ENCODE peak calls at places on chromosome 5, in four cellular contexts. Y is esophagus squamous epithelium, S is body of pancreas, K is ovary. W is an unnamed sample. For H3K4me1, the result is how much of the 10 kb centered on the place peaks cover.

GRCh38 chr5:104353371-104353770 is 790.8 kb upstream of the NUDT12 start:
- DNase-seq in S (no peak), K (no peak), Y (no peak), W (no peak)

GRCh38 chr5:40694433-40694832 is 14.7 kb downstream of the PTGER4 start:
- DNase-seq in Y (no peak), K (no peak), S (no peak), W (no peak)

GRCh38 chr5:52997424-52997823 is 8.3 kb downstream of the ITGA2 start:
- DNase-seq in S (no peak), Y (no peak), K (no peak), W (no peak)

GRCh38 chr5:171474106-171474878 is 54.8 kb downstream of the FGF18 start:
- DNase-seq in S (no peak), K (no peak), Y (no peak), W (no peak)

GRCh38 chr5:28450997-28451396 is 1412.6 kb upstream of the CDH9 start:
- DNase-seq in K (no peak), Y (no peak), S (no peak), W (no peak)

GRCh38 chr5:41346609-41347008 is 133.3 kb upstream of the C6 start:
- DNase-seq in S (no peak), Y (no peak), K (no peak), W (no peak)

GRCh38 chr5:172901012-172901780 is 58.0 kb upstream of the RPL26L1 start:
- DNase-seq in Y (no peak), S (peak), K (peak), W (peak)

GRCh38 chr5:20570486-20570885 is 582.5 kb upstream of the CDH18 start:
- DNase-seq in S (no peak), Y (no peak), K (no peak), W (no peak)

GRCh38 chr5:120405291-120405864 is 58.7 kb upstream of the PRR16 start:
- DNase-seq in S (no peak), K (no peak), Y (no peak), W (no peak)

GRCh38 chr5:108818613-108819272 is 71.0 kb downstream of the FER start:
- DNase-seq in S (no peak), Y (no peak), K (no peak), W (no peak)

GRCh38 chr5:43209060-43209459 is 17.0 kb downstream of the NIM1K start:
- DNase-seq in Y (no peak), S (no peak), K (no peak), W (no peak)

GRCh38 chr5:57532513-57533497 is 50.2 kb upstream of the ACTBL2 start:
- DNase-seq in K (no peak), S (no peak), Y (no peak), W (no peak)

GRCh38 chr5:9069650-9070049 is 476.2 kb downstream of the SEMA5A start:
- DNase-seq in K (no peak), Y (no peak), S (no peak), W (no peak)

GRCh38 chr5:16736158-16736994 is 119.6 kb upstream of the RETREG1 start:
- DNase-seq in S (peak), K (no peak), Y (no peak), W (peak)

GRCh38 chr5:120586646-120587045 is 122.5 kb downstream of the PRR16 start:
- DNase-seq in S (no peak), Y (no peak), K (no peak), W (no peak)

GRCh38 chr5:136191304-136192014 is 1.5 kb downstream of the SMIM32 start:
- DNase-seq in S (no peak), Y (no peak), K (no peak), W (no peak)

GRCh38 chr5:136192015-136192525 is 892 bp downstream of the SMIM32 start:
- DNase-seq in S (no peak), Y (no peak), K (no peak), W (peak)

GRCh38 chr5:136194611-136195010 is 1.6 kb upstream of the SMIM32 start:
- DNase-seq in Y (no peak), K (no peak), S (no peak), W (no peak)

GRCh38 chr5:136192526-136193395 is at the start of gene SMIM32:
- DNase-seq in Y (no peak), K (no peak), S (no peak), W (peak)

GRCh38 chr5:136193396-136193935 is 504 bp upstream of the SMIM32 start:
- DNase-seq in S (no peak), K (no peak), Y (no peak), W (no peak)
- H3K4me3 ChIP-seq in S (no peak), K (no peak), Y (peak), W (no peak)

GRCh38 chr5:80150731-80151130 is 105.1 kb downstream of the SERINC5 start:
- DNase-seq in Y (no peak), K (no peak), S (no peak), W (no peak)
- H3K4me1 ChIP-seq in Y (under half), K (under half), S (under half), W (under half)

GRCh38 chr5:143413964-143414669 is 10.6 kb upstream of the NR3C1 start:
- DNase-seq in Y (no peak), K (no peak), S (no peak), W (no peak)

GRCh38 chr5:143418140-143418866 is 14.8 kb upstream of the NR3C1 start:
- DNase-seq in K (no peak), Y (no peak), S (no peak), W (no peak)

GRCh38 chr5:143416411-143416810 is 12.9 kb upstream of the NR3C1 start:
- DNase-seq in Y (no peak), K (no peak), S (no peak), W (no peak)

GRCh38 chr5:143412656-143413342 is 9.3 kb upstream of the NR3C1 start:
- DNase-seq in S (no peak), K (no peak), Y (no peak), W (no peak)

DNA sequence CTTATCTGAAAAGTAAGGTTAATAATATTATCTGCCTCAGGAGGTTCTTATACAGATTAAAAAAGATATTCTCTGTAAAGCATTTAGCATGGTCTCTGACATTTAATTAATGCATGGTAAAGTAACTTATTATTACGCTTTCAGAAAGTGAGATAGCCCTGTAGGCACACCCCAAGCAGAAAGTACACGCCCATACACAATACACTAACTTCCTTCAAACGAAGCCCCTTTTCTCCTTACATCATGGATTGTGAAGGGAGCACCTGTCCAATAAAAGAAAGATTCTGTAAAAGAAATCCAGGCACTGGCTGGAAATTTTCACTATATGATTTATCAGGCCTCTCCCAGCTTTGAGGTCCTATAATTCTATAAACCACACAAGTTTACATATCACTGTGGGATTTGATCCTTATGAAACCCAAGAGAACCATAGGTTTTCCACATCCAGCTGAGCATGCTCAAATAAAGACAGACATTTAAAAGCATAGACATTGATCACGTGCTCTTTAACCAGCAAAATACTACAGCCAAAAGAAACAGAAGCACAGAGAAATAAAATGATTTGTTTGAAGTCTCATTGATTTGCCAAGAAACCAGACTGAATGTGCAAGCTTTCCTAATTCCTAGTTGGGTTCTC is 14.1 kb upstream of the NR3C1 start:
- DNase-seq in S (no peak), Y (no peak), K (no peak), W (no peak)
- H3K4me3 ChIP-seq in S (no peak), Y (no peak), K (no peak), W (no peak)

DNA sequence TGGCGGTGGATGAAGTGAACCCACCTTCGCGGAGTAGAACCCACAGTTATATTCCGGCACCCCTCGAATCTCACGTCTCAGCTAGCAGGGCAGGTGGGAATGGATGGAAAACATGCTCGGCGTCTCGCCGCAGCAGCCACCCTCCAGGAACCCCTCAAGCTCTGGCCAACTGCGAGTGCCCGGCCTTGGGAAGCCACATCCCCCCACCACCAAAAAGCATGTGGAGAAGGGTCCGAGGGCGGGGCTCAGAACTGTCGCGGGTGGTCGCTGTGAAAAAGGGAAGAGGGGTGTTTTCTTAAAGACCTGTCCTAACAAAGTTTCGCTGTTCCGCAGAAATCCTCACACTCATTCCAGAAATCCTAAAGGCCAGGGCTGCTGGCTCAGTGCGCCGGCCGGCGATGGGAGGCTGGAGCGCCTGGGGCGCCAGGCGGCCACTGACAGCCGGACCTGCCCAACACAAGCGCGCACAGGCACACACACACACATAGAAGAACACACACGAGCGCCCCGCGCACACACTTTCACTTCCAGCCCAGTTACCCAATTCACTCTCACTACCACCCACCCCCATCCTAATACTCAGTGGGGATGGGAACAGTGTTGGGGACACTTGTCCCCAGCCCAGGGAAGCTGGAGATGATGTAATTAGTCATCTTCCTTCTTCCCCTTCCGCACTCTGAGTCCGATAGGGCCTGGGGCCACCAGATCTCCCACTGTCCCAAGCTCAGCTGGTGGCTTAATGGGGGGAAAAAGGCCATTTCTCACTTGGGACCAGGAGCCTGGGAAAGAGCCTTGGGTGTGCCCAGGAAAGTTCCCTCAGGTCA is 2.0 kb downstream of the EBF1 start:
- DNase-seq in K (peak), S (no peak), Y (no peak), W (no peak)
- H3K4me1 ChIP-seq in K (under half), S (under half), Y (under half), W (under half)

DNA sequence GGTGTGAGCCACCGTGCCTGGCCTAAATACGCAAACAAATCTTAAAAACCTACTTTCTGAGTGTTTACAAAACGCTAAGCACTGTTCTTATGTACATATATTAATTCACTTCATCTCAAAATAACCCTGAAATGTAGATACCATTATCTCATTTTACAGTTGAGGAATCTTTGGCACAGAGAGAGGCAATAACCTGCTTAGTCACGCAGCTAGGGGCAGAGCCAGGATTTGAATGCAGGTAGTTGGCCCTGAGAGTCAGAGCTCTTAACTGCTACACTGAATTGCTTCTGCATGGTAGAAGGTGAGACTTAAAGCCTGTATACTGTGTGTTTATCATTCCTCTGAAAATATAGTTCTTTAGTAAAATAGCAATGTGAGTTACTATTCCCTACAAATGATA is 21.9 kb downstream of the ARHGEF37 start:
- DNase-seq in K (no peak), Y (no peak), S (no peak), W (no peak)
- H3K4me3 ChIP-seq in K (no peak), Y (no peak), S (no peak), W (no peak)

GRCh38 chr5:131286400-131286715 is 22.5 kb downstream of the CDC42SE2 start:
- DNase-seq in Y (no peak), K (no peak), S (no peak), W (no peak)

GRCh38 chr5:131282235-131282634 is 18.4 kb downstream of the CDC42SE2 start:
- DNase-seq in Y (no peak), K (no peak), S (no peak), W (no peak)

GRCh38 chr5:131289738-131290137 is 25.9 kb downstream of the CDC42SE2 start:
- DNase-seq in K (no peak), S (no peak), Y (no peak), W (peak)

GRCh38 chr5:131288328-131288727 is 24.5 kb downstream of the CDC42SE2 start:
- DNase-seq in K (no peak), S (no peak), Y (no peak), W (no peak)

GRCh38 chr5:131285637-131286399 is 22.0 kb downstream of the CDC42SE2 start:
- DNase-seq in S (no peak), Y (no peak), K (no peak), W (no peak)
- H3K4me1 ChIP-seq in S (under half), Y (under half), K (under half), W (under half)

DNA sequence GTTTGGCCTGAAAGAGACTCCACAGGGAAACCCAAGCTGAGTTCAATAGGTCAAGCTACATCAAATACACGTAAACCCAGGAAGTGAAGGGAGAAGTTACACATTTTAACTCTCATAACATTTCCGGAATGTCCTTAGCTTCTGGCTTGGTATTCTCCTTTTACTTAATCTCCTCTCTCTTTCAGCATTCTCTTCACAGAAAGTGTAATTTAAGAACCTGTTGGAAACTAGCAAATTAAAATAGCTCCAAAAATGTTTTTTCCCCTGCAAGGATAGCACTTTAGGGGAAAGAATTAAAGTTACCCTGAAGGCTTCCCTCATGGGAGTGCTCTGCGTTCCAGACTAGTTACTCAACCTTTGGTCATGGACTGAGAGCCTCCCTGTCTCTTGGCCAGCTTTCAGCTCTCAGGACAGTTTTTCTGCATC is 292.7 kb upstream of the TARS1 start:
- DNase-seq in K (no peak), Y (no peak), S (no peak), W (no peak)
- H3K4me3 ChIP-seq in K (no peak), Y (no peak), S (no peak), W (no peak)

GRCh38 chr5:168654225-168654624 is 75.1 kb upstream of the PANK3 start:
- DNase-seq in S (no peak), K (peak), Y (no peak), W (peak)

GRCh38 chr5:168659286-168659847 is 80.2 kb upstream of the PANK3 start:
- DNase-seq in K (no peak), Y (no peak), S (no peak), W (no peak)

GRCh38 chr5:168658394-168658793 is 79.2 kb upstream of the PANK3 start:
- DNase-seq in K (no peak), Y (no peak), S (no peak), W (no peak)

GRCh38 chr5:168655316-168655715 is 76.1 kb upstream of the PANK3 start:
- DNase-seq in K (no peak), Y (no peak), S (no peak), W (no peak)

DNA sequence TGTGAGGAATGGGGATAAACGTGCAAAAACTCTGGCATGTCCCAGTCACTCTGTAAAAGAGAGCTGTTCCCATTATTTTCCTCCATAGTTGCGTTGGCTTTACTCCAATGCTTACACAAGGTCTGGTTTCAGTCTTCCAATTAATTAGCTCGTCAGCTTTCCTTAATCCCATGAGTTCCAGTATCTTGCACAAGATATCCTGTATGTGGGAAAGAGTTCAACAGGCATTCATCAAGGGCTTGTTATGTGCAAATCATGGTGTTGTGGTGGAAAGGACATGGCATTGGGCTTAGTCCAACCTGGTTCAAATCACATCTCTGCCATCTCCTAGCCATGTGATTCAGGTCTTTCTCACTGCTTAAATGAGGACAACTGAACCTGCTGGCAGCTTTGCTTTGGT is 77.5 kb upstream of the PANK3 start:
- DNase-seq in Y (no peak), S (no peak), K (no peak), W (no peak)
- H3K4me1 ChIP-seq in Y (under half), S (under half), K (under half), W (under half)

W was measured in thyroid gland.